ENCODE peak calls at places on chromosomes 12 and 14, in nine cellular contexts. K, E, T, L, H, U, M, Q and Z are unnamed samples.

GRCh38 chr14:66088661-66089060 is 397.5 kb upstream of the CCDC196 start:
- DNase-seq in T (no peak), M (no peak), K (no peak), L (no peak), E (no peak), U (no peak), Q (no peak), H (no peak), Z (peak)

GRCh38 chr12:15726757-15727112 is 62.5 kb downstream of the EPS8 start:
- DNase-seq in L (no peak), U (no peak), H (no peak), M (no peak), Q (no peak), E (no peak), K (no peak), T (no peak), Z (peak)

GRCh38 chr12:100953217-100953616 is 158.6 kb downstream of the ANO4 start:
- DNase-seq in L (no peak), Q (no peak), T (no peak), K (peak), U (no peak), M (no peak), E (peak), H (no peak), Z (peak)

GRCh38 chr12:76337583-76337982 is 10.6 kb downstream of the BBS10 start:
- DNase-seq in T (no peak), U (no peak), H (no peak), K (peak), L (no peak), E (no peak), M (peak), Q (no peak), Z (peak)

GRCh38 chr12:111038075-111038474 is 117.7 kb upstream of the MYL2 start:
- DNase-seq in M (no peak), L (no peak), Q (no peak), H (no peak), T (no peak), E (no peak), U (no peak), K (no peak), Z (no peak)

GRCh38 chr12:27177716-27178115 is 66.4 kb upstream of the STK38L start:
- DNase-seq in L (peak), Q (peak), H (no peak), T (no peak), M (peak), K (peak), E (no peak), U (no peak), Z (peak)

GRCh38 chr12:30870491-30871265 is 55.9 kb upstream of the TSPAN11 start:
- DNase-seq in E (no peak), L (no peak), Q (no peak), H (no peak), M (no peak), U (peak), K (no peak), T (no peak), Z (no peak)

GRCh38 chr14:36014236-36014635 is 162.3 kb downstream of the PTCSC3 start:
- DNase-seq in U (no peak), T (no peak), K (no peak), E (no peak), Q (no peak), M (no peak), H (no peak), L (no peak), Z (no peak)

GRCh38 chr14:25537846-25538455 is 488.0 kb upstream of the STXBP6 start:
- DNase-seq in E (peak), U (peak), T (peak), Q (peak), M (no peak), K (no peak), L (peak), H (peak), Z (peak)

GRCh38 chr14:88993946-88994345 is 169.5 kb downstream of the TTC8 start:
- DNase-seq in H (no peak), K (peak), T (no peak), E (no peak), U (no peak), Q (no peak), L (peak), M (no peak), Z (peak)

GRCh38 chr12:52975820-52976573 is 27.1 kb downstream of the KRT18 start:
- DNase-seq in E (no peak), T (no peak), U (no peak), M (peak), H (peak), K (no peak), Q (peak), L (peak), Z (peak)

GRCh38 chr14:67285876-67286452 is 44.7 kb downstream of the PALS1 start:
- DNase-seq in H (peak), M (peak), Q (peak), U (no peak), T (peak), K (peak), L (peak), E (peak), Z (peak)

GRCh38 chr14:76420827-76421226 is 44.9 kb downstream of the ESRRB start:
- DNase-seq in T (no peak), L (no peak), Q (no peak), E (no peak), U (no peak), M (no peak), K (no peak), H (no peak), Z (no peak)

GRCh38 chr14:19873178-19873577 is 1.8 kb upstream of the OR4K2 start:
- DNase-seq in L (peak), E (no peak), M (no peak), K (no peak), T (no peak), Q (no peak), U (no peak), H (no peak), Z (no peak)

GRCh38 chr12:117342682-117343081 is 18.7 kb downstream of the NOS1 start:
- DNase-seq in E (no peak), K (no peak), M (no peak), L (peak), H (no peak), T (no peak), U (no peak), Q (no peak), Z (no peak)

GRCh38 chr14:75127903-75128595 is 1.2 kb upstream of the NEK9 start:
- DNase-seq in T (no peak), K (no peak), Q (no peak), H (no peak), M (no peak), U (no peak), E (no peak), L (no peak), Z (no peak)

GRCh38 chr12:68326720-68327119 is 5.4 kb downstream of the MDM1 start:
- DNase-seq in U (no peak), K (no peak), T (no peak), Q (no peak), L (no peak), H (no peak), M (no peak), E (no peak), Z (no peak)

GRCh38 chr14:98138666-98139065 is 1133.3 kb downstream of the BCL11B start:
- DNase-seq in Q (peak), K (no peak), T (peak), E (peak), L (peak), M (no peak), U (peak), H (peak), Z (peak)

GRCh38 chr12:49809369-49810158 is 18.6 kb downstream of the NCKAP5L start:
- DNase-seq in L (no peak), M (no peak), U (no peak), K (peak), T (no peak), E (no peak), Q (peak), H (peak), Z (no peak)

GRCh38 chr14:33704486-33704885 is 246.4 kb downstream of the EGLN3 start:
- DNase-seq in U (no peak), M (peak), T (no peak), L (no peak), H (no peak), Q (no peak), K (no peak), E (no peak), Z (no peak)

GRCh38 chr14:69234106-69234505 is 25.9 kb upstream of the GALNT16 start:
- DNase-seq in L (no peak), H (no peak), Q (no peak), T (no peak), E (no peak), U (no peak), M (no peak), K (no peak), Z (no peak)

GRCh38 chr12:53267309-53268008 is 640 bp upstream of the ESPL1 start:
- DNase-seq in K (no peak), U (no peak), H (no peak), M (no peak), L (peak), Q (no peak), E (no peak), T (no peak), Z (peak)

GRCh38 chr14:68658029-68658509 is 134.8 kb downstream of the ZFP36L1 start:
- DNase-seq in K (no peak), H (no peak), L (no peak), T (no peak), Q (no peak), M (no peak), U (no peak), E (no peak), Z (no peak)

GRCh38 chr12:75959506-75959905 is 72.1 kb downstream of the PHLDA1 start:
- DNase-seq in E (peak), Q (peak), K (peak), U (no peak), T (peak), M (peak), H (no peak), L (no peak), Z (peak)

GRCh38 chr12:55847603-55848329 is 5.0 kb upstream of the MMP19 start:
- DNase-seq in U (no peak), Q (no peak), M (peak), E (no peak), T (no peak), H (no peak), L (peak), K (peak), Z (peak)

GRCh38 chr14:39229222-39229543 is 4.5 kb upstream of the MIA2 start:
- DNase-seq in H (no peak), T (peak), U (peak), E (no peak), Q (peak), M (no peak), K (no peak), L (no peak), Z (peak)

GRCh38 chr12:101186291-101186690 is 23.7 kb downstream of the SLC5A8 start:
- DNase-seq in U (no peak), H (no peak), E (no peak), M (no peak), T (no peak), L (no peak), K (no peak), Q (no peak), Z (no peak)

GRCh38 chr12:58873496-58873895 is 46.8 kb downstream of the LRIG3 start:
- DNase-seq in K (peak), U (no peak), H (no peak), L (no peak), Q (no peak), E (no peak), T (no peak), M (no peak), Z (peak)

GRCh38 chr14:57533214-57533613 is 39.6 kb upstream of the CCDC198 start:
- DNase-seq in K (no peak), M (no peak), U (peak), T (peak), Q (peak), L (peak), E (peak), H (peak), Z (peak)

GRCh38 chr12:62434504-62435336 is 31.9 kb upstream of the MON2 start:
- DNase-seq in H (no peak), L (no peak), U (no peak), E (no peak), Q (no peak), M (no peak), T (no peak), K (no peak), Z (peak)

GRCh38 chr12:107760207-107760816 is 625 bp downstream of the PRDM4 start:
- DNase-seq in U (peak), Q (peak), T (peak), K (no peak), H (peak), L (peak), M (no peak), E (peak), Z (peak)

GRCh38 chr12:56476972-56477432 is 8.6 kb downstream of the SPRYD4 start:
- DNase-seq in U (no peak), T (no peak), E (no peak), H (no peak), Q (peak), M (peak), K (no peak), L (no peak), Z (no peak)

GRCh38 chr14:31270196-31270772 is 62.7 kb upstream of the HECTD1 start:
- DNase-seq in E (peak), K (no peak), M (no peak), Q (peak), L (peak), U (peak), H (peak), T (peak), Z (peak)

GRCh38 chr12:119229205-119229604 is 50.5 kb downstream of the HSPB8 start:
- DNase-seq in L (no peak), Q (peak), E (no peak), K (no peak), U (no peak), T (no peak), M (no peak), H (no peak), Z (no peak)

GRCh38 chr12:89663577-89664357 is 44.9 kb downstream of the ATP2B1 start:
- DNase-seq in U (no peak), M (peak), K (peak), E (no peak), L (no peak), Q (no peak), H (no peak), T (peak), Z (peak)
- H3K4me2 ChIP-seq in U (no peak), M (peak), K (peak), E (no peak), L (peak), Q (no peak), H (no peak), T (peak), Z (peak)

DNA sequence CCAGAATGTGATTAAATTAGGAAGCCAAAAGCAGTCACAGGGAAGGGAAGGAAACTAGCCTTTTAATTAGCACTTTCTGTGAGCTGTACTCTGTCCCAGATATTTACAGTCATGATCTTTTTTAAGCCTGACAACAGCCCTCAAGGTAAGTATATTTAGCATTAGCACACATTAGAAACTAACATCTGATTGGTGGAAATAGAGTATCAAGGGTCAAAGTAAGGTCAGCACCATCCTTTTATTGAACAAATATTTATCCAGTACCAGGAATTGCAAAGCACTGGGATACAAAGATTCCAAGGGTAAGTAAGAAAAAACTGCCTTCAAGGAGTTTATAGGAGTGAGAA is 28.2 kb downstream of the RPGRIP1 start:
- DNase-seq in M (peak), L (peak), Q (no peak), H (no peak), E (peak), U (no peak), T (no peak), K (no peak), Z (no peak)
- H3K4me3 ChIP-seq in M (peak), L (peak), Q (no peak), H (peak), E (peak), U (no peak), T (peak), K (peak), Z (peak)

DNA sequence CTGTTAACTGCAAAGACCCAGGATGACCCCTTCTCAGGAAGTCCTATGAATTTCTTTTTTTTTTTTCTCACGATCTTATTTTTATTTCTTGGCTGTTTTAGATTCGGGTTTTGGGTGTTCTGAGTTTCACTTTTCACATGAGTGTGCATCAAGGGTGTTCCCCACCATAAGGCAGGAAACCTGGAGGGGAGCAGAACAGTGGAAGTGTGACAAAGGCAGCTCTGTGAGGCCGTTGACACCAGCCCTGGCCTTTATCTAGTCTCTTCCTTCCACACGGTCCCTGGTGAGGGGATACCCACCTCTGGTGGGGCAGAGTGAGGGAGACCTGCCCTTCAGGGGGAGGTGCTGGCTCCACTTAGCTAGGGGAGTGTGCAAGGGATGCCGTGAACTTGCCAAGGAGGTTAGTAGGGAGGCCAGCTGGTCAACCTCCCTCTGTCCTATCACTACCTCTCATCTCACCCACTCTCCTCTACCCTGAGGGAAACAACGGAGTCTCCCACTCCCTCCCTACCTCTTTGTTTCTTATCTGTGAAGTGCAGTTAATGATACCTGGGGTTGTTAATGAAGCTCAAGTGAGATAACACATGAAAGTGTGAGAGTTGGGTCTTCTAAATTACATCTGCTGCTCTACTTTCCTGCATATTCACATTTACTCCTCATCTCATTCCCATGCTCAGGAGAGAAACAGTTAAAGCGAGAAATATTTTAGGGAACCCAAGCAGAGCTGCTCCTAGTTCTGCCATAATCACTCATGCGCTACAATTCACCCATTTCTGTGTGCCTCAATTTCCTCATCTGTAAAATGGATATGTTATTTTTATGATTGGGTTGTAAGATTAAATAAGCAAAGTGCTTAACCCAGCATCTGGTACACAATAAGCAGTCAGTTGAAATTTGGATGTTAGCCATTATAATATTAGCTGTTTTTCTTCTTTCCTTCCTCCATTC is 4.4 kb upstream of the GALNT6 start:
- DNase-seq in T (no peak), L (no peak), M (no peak), E (no peak), H (no peak), Q (peak), U (peak), K (no peak), Z (no peak)
- H3K4me2 ChIP-seq in T (no peak), L (no peak), M (no peak), E (peak), H (no peak), Q (no peak), U (peak), K (no peak), Z (no peak)

DNA sequence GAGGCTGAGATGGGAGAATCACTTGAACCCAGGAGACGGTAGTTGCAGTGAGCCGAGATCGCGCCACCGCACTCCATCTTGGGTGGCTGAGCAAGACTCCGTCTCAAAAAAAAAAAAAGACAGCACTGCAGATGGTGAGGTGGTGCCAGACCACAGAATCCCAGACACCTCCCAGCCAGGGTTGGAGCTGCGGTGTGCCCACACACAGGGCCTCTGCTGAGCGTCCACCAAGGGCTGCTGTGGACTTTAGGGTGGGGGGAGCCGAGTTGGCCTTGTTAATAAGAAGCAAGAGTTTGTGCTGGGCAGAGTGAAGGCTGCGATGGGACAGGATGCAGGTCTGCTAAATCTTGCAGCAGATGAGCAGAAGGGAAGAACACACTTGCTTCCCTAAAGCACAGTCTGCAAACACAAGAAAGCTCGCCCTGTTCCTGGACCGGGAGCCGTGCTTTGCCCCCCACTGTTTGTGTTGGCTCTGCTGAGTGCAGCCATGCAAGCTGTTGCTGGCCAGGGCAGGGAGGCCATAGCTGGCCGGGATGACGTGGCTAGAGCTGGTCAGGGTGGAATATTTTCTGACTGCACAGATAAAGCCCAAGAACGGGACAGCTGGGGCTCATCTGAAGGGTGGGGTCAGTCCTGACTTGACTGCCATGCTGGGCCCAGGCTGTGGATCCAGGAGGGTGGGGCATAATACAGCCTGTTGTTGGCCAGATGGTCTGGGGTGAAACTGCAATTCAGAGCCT is 14.4 kb downstream of the KMT5A start:
- DNase-seq in T (no peak), K (peak), L (no peak), H (no peak), E (no peak), U (no peak), M (no peak), Q (no peak), Z (peak)
- H3K4me3 ChIP-seq in T (no peak), K (no peak), L (no peak), H (no peak), E (no peak), U (no peak), M (no peak), Q (no peak), Z (peak)

DNA sequence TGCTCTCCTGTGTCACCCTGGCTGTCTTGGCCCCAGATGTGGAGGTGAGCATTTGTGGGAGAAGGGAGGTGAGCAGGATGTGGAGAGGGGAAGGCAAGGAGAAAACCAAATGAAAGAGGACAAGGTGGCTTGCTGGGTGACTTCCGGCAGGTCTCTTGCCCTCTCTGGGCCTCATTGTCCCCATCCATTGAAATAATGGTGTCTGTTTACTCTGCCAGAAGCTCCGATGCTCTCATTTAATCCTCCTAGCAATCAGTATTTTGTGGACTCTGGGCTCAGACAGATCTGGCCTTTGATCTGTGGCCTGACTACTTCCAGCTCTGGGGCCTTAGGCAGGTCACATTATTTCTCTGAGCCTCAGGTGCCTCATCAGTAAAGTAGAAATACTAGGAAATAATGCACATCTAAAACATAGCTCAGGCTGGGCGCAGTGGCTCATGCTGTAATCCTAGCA is 30.6 kb downstream of the MVK start:
- DNase-seq in U (no peak), E (no peak), L (no peak), M (no peak), K (no peak), Q (no peak), T (no peak), H (no peak), Z (no peak)
- H3K4me2 ChIP-seq in U (no peak), E (no peak), L (no peak), M (no peak), K (no peak), Q (no peak), T (no peak), H (no peak), Z (no peak)

DNA sequence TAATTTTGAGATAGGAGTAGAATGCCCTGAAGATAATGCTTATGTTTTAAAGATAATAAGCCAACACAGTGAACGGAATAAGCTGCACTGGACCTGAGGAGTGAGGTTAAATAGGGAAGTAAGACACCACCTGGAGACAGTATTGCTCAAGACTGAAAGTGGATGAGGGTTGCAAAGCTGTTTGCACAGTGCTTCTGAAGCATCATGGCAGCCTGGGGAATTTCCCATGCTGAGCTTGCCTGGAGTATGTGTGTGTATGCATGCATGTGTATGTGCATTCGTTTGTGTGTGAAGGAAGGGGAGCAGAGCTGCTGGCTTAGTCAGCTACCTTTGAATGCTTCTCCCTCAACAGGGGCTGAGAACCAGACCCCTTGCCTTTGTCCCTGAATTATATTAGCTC is 35.8 kb downstream of the BHLHE41 start:
- DNase-seq in T (no peak), Q (no peak), K (no peak), L (no peak), M (no peak), U (no peak), E (peak), H (no peak), Z (no peak)
- H3K4me3 ChIP-seq in T (no peak), Q (no peak), K (no peak), L (no peak), M (no peak), U (no peak), E (no peak), H (no peak), Z (no peak)

GRCh38 chr14:59310644-59311043 is 122.2 kb downstream of the DAAM1 start:
- DNase-seq in M (no peak), K (peak), T (peak), Q (no peak), U (no peak), H (no peak), L (no peak), E (no peak), Z (no peak)
- H3K4me2 ChIP-seq in M (no peak), K (no peak), T (peak), Q (no peak), U (no peak), H (no peak), L (no peak), E (no peak), Z (no peak)